ENCODE peak calls at places on chromosomes 2 and 18, in five cellular contexts. E is AG09319, C is BE2C, Q is Calu3, M is upper lobe of right lung. R is an unnamed sample.
A peak's percentile ranks its signal among the peaks of the same experiment; 100 is the strongest.

GRCh38 chr2:3951131-3951954 is 248.0 kb downstream of the DCDC2C start:
- DNase-seq in E (no peak), Q (no peak), C (no peak), M (no peak), R (no peak)

GRCh38 chr2:224433442-224433841 is 31.5 kb upstream of the FAM124B start:
- DNase-seq in M (no peak), Q (no peak), C (no peak), E (no peak), R (no peak)

GRCh38 chr2:141554810-141555209 is 576.0 kb downstream of the LRP1B start:
- DNase-seq in Q (peak; percentile 40), M (no peak), E (no peak), C (peak; percentile 10), R (no peak)

GRCh38 chr2:133004623-133005022 is 334.6 kb upstream of the LYPD1 start:
- DNase-seq in M (no peak), E (no peak), C (no peak), Q (peak; percentile 19), R (no peak)

GRCh38 chr2:236359426-236359825 is 95.2 kb upstream of the ASB18 start:
- DNase-seq in M (no peak), Q (no peak), E (no peak), C (no peak), R (no peak)

GRCh38 chr2:201517094-201517493 is 65.6 kb downstream of the STRADB start:
- DNase-seq in C (no peak), Q (no peak), M (no peak), E (no peak), R (no peak)

GRCh38 chr2:190267302-190267701 is 52.3 kb downstream of the HIBCH start:
- DNase-seq in Q (peak; percentile 47), M (no peak), C (no peak), E (no peak), R (no peak)

GRCh38 chr2:132489150-132489549 is 72.5 kb downstream of the GPR39 start:
- DNase-seq in M (no peak), Q (no peak), C (no peak), E (no peak), R (peak; percentile 69)

GRCh38 chr2:74653589-74653984 is 460 bp upstream of the SEMA4F start:
- DNase-seq in Q (no peak), M (no peak), E (no peak), C (no peak), R (no peak)

GRCh38 chr2:185066128-185066527 is 467.8 kb downstream of the ZNF804A start:
- DNase-seq in M (no peak), E (no peak), Q (no peak), C (no peak), R (no peak)

GRCh38 chr18:78727057-78727739 is 252.4 kb upstream of the SALL3 start:
- DNase-seq in E (no peak), M (peak; percentile 53), C (no peak), Q (no peak), R (peak; percentile 16)

GRCh38 chr2:114025030-114025429 is 135.1 kb downstream of the ACTR3 start:
- DNase-seq in Q (no peak), E (no peak), C (no peak), M (no peak), R (no peak)
- TF ChIP-seq CTCF in Q (no peak), E (no peak), C (no peak), M (no peak), R (no peak)

DNA sequence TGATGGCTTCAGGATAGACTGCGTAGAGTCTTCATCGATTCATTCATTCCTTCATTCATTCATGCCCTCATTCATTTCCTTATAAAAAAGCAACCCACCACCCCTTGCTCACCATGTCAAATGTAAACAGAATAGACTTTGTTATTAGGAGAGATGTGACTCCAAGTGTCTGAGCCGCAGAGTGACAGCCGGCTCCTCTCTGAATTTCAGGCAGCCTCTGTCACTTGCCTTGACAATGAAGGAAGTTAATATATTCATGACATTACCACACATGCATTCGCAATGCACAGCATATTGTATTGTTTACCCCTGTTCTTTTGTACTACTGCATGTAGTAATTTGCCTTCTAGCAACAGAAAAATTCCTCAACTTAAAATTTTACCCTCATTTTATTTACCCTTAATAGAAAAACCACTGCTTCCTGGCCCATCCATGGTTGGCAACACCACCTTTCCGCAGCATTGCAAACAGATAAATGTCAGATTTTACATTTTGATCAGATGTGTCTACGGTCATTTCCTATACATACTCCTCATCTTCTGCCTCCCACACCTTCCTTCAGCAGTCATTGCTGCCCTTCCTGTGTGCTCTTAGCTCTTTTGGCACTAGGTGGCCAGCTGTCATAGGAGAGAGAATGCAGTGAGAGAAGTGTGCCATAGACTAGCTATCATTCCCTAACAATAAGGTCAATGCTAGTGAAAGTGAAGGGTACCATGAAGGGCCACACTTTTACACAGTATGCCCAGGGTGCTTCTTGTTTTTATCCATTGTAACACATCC is 1090.8 kb downstream of the BCL11A start:
- DNase-seq in Q (no peak), E (no peak), C (no peak), M (no peak), R (no peak)
- TF ChIP-seq CTCF in Q (no peak), E (no peak), C (no peak), M (no peak), R (no peak)

GRCh38 chr2:197307236-197307932 is 3.2 kb downstream of the ANKRD44 start:
- DNase-seq in Q (no peak), E (no peak), M (no peak), C (peak; percentile 31), R (no peak)
- TF ChIP-seq CTCF in Q (no peak), E (no peak), M (no peak), C (peak; percentile 44), R (no peak)

GRCh38 chr2:110677530-110678456 is at the start of gene BUB1:
- DNase-seq in Q (peak; percentile 98), E (peak; percentile 93), C (peak; percentile 92), M (peak; percentile 98), R (peak; percentile 98)
- TF ChIP-seq CTCF in Q (no peak), E (no peak), C (no peak), M (no peak), R (no peak)

DNA sequence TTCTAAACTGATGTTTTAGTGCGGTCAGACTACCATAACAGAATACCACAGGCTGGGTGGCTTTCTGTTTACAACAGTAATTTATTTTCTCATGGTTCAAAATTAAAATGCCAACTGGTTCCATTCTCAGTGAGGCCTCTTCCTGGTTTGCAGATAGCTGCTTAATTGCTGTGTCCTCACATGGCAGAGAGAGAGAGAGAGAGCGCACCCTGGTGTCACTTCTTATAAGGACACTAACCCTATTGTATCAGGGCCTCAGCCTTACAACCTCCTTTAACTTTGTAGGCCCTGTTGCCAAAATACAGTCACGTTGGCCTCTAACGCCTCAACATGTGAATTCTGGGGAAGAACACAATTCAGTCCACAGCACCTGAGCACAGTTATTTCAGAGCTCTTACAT is 37.5 kb upstream of the ZNF385B start:
- DNase-seq in Q (peak; percentile 52), M (no peak), E (no peak), C (peak; percentile 25), R (no peak)
- TF ChIP-seq CTCF in Q (no peak), M (no peak), E (peak; percentile 19), C (peak; percentile 38), R (no peak)

GRCh38 chr2:88489181-88489580 is 36.7 kb upstream of the FOXI3 start:
- DNase-seq in E (no peak), C (no peak), Q (no peak), M (no peak), R (no peak)
- TF ChIP-seq CTCF in E (no peak), C (no peak), Q (no peak), M (no peak), R (no peak)

DNA sequence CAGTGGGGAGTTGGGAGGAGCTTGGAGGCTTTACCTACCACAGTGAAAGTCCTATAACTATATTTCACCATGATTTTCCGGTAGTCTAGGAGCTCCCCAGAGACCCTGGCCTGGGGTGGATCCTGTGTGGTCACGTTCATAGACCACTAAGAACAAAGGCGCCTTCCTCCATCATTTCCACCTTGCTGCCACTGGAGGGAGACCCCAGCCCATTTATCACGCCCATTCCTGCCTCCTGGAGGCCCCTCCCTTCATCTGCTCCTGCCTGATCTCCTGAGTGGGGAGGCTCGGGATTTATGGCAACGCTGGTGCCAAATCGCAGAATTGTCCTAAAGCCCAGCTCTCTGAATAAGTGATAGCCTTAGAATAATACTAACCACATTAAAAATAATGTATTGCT is 507.6 kb upstream of the SPHKAP start:
- DNase-seq in Q (no peak), C (peak; percentile 10), M (no peak), E (no peak), R (peak; percentile 52)
- TF ChIP-seq CTCF in Q (no peak), C (no peak), M (peak; percentile 29), E (peak; percentile 35), R (peak; percentile 30)

DNA sequence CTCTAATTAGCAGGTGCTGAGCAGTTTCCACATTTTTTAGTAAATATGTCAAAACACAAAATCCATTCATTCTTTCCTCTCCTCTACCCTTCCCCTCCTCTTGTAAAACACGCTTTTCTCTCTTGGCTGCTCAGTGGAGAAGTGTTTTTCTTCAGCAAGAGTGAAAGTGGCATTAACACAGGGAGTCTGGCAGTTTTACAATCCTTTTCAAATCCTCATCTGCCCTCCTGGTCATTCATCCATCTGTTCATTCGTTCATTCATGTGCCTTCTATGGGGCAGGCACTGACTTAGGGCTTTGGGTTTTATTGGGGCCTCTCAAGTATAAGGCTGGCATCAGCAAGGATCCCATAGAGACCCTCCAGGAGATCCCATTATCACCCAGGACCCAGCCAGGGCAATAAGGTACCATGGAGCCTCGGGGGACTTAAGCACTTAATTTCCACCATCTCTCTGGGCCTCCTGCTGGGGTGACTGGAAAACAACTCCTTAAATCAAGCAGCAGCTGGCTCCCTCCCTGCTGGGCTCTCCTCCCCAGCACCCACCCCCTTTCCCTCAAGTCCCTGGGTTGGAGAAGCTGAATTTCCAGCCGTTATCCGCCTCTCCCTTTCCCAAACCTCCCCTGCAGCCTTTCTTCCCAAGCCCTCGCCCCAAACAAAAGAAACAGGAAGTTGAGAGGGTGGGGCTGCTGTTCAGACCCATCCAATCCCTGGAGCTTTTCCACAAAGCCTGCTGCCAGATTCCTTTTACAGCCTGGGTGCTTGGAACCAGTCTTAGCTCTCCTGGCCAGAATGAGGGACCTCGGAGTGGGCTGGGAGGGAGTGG is 32.6 kb downstream of the MARCHF4 start:
- DNase-seq in C (peak; percentile 38), Q (no peak), M (no peak), E (peak; percentile 37), R (no peak)
- TF ChIP-seq CTCF in C (peak; percentile 32), Q (no peak), M (no peak), E (peak; percentile 25), R (no peak)

R was measured in mesothelial cell of epicardium.